ENCODE peak calls at places on chromosomes 6 and 20, in four cellular contexts. One of them, this sample, is unnamed.

GRCh38 chr6:89348372-89348771 is 4.2 kb downstream of the UBE2J1 start:
- DNase-seq in effector memory CD4-positive, alpha-beta T cell: no peak
- DNase-seq in breast epithelium: no peak
- DNase-seq in CD8-positive, alpha-beta T cell: no peak
- DNase-seq in this sample: no peak

GRCh38 chr20:64254156-64254555 is 1.4 kb upstream of the PCMTD2 start:
- DNase-seq in effector memory CD4-positive, alpha-beta T cell: no peak
- DNase-seq in breast epithelium: no peak
- DNase-seq in CD8-positive, alpha-beta T cell: no peak
- DNase-seq in this sample: no peak

GRCh38 chr20:40713508-40713907 is 24.5 kb upstream of the MAFB start:
- DNase-seq in effector memory CD4-positive, alpha-beta T cell: no peak
- DNase-seq in breast epithelium: no peak
- DNase-seq in CD8-positive, alpha-beta T cell: no peak
- DNase-seq in this sample: no peak

GRCh38 chr6:139711714-139712585 is 337.5 kb upstream of the CITED2 start:
- DNase-seq in effector memory CD4-positive, alpha-beta T cell: no peak
- DNase-seq in breast epithelium: no peak
- DNase-seq in CD8-positive, alpha-beta T cell: no peak
- DNase-seq in this sample: no peak

GRCh38 chr6:3585320-3585935 is 128.6 kb upstream of the SLC22A23 start:
- DNase-seq in effector memory CD4-positive, alpha-beta T cell: no peak
- DNase-seq in breast epithelium: no peak
- DNase-seq in CD8-positive, alpha-beta T cell: no peak
- DNase-seq in this sample: no peak

GRCh38 chr6:113293106-113293505 is 564.0 kb upstream of the MARCKS start:
- DNase-seq in effector memory CD4-positive, alpha-beta T cell: no peak
- DNase-seq in breast epithelium: no peak
- DNase-seq in CD8-positive, alpha-beta T cell: no peak
- DNase-seq in this sample: no peak

GRCh38 chr6:131736010-131736409 is 25.2 kb upstream of the CTAGE9 start:
- DNase-seq in effector memory CD4-positive, alpha-beta T cell: no peak
- DNase-seq in breast epithelium: no peak
- DNase-seq in CD8-positive, alpha-beta T cell: no peak
- DNase-seq in this sample: no peak

GRCh38 chr6:107769053-107769658 is 55.0 kb downstream of the SCML4 start:
- DNase-seq in effector memory CD4-positive, alpha-beta T cell: no peak
- DNase-seq in breast epithelium: no peak
- DNase-seq in CD8-positive, alpha-beta T cell: no peak
- DNase-seq in this sample: no peak

GRCh38 chr6:153131037-153131981 is at the start of gene RGS17:
- DNase-seq in effector memory CD4-positive, alpha-beta T cell: no peak
- DNase-seq in breast epithelium: no peak
- DNase-seq in CD8-positive, alpha-beta T cell: no peak
- DNase-seq in this sample: peak; percentile 32

GRCh38 chr6:143333081-143333480 is 117.4 kb downstream of the ADAT2 start:
- DNase-seq in effector memory CD4-positive, alpha-beta T cell: no peak
- DNase-seq in breast epithelium: no peak
- DNase-seq in CD8-positive, alpha-beta T cell: no peak
- DNase-seq in this sample: no peak

GRCh38 chr6:45984347-45984746 is 31.3 kb downstream of the CLIC5 start:
- DNase-seq in effector memory CD4-positive, alpha-beta T cell: no peak
- DNase-seq in breast epithelium: no peak
- DNase-seq in CD8-positive, alpha-beta T cell: no peak
- DNase-seq in this sample: no peak

GRCh38 chr6:26032387-26033131 is 54.7 kb upstream of the HFE start:
- DNase-seq in effector memory CD4-positive, alpha-beta T cell: no peak
- DNase-seq in breast epithelium: no peak
- DNase-seq in CD8-positive, alpha-beta T cell: no peak
- DNase-seq in this sample: no peak

GRCh38 chr6:26029857-26030653 is 57.2 kb upstream of the HFE start:
- DNase-seq in effector memory CD4-positive, alpha-beta T cell: no peak
- DNase-seq in breast epithelium: no peak
- DNase-seq in CD8-positive, alpha-beta T cell: no peak
- DNase-seq in this sample: no peak

GRCh38 chr6:26030716-26031115 is 56.5 kb upstream of the HFE start:
- DNase-seq in effector memory CD4-positive, alpha-beta T cell: no peak
- DNase-seq in breast epithelium: no peak
- DNase-seq in CD8-positive, alpha-beta T cell: no peak
- DNase-seq in this sample: no peak

GRCh38 chr6:26031595-26032386 is 55.4 kb upstream of the HFE start:
- DNase-seq in effector memory CD4-positive, alpha-beta T cell: peak; percentile 79
- DNase-seq in breast epithelium: no peak
- DNase-seq in CD8-positive, alpha-beta T cell: peak; percentile 88
- DNase-seq in this sample: peak; percentile 93

GRCh38 chr6:26031151-26031594 is 56.1 kb upstream of the HFE start:
- DNase-seq in effector memory CD4-positive, alpha-beta T cell: no peak
- DNase-seq in breast epithelium: no peak
- DNase-seq in CD8-positive, alpha-beta T cell: no peak
- DNase-seq in this sample: no peak
- H3K4me3 ChIP-seq in effector memory CD4-positive, alpha-beta T cell: peak overlapping the region; percentile 61
- H3K4me3 ChIP-seq in breast epithelium: no peak overlapping the region
- H3K4me3 ChIP-seq in CD8-positive, alpha-beta T cell: peak overlapping the region; percentile 68
- H3K4me3 ChIP-seq in this sample: peak overlapping the region; percentile 70

GRCh38 chr20:37414133-37414532 is 68.2 kb downstream of the SRC start:
- DNase-seq in effector memory CD4-positive, alpha-beta T cell: no peak
- DNase-seq in breast epithelium: no peak
- DNase-seq in CD8-positive, alpha-beta T cell: no peak
- DNase-seq in this sample: no peak

GRCh38 chr20:37408930-37409210 is 62.9 kb downstream of the SRC start:
- DNase-seq in effector memory CD4-positive, alpha-beta T cell: no peak
- DNase-seq in breast epithelium: no peak
- DNase-seq in CD8-positive, alpha-beta T cell: no peak
- DNase-seq in this sample: no peak

GRCh38 chr20:37413354-37413753 is 67.4 kb downstream of the SRC start:
- DNase-seq in effector memory CD4-positive, alpha-beta T cell: no peak
- DNase-seq in breast epithelium: no peak
- DNase-seq in CD8-positive, alpha-beta T cell: no peak
- DNase-seq in this sample: no peak

GRCh38 chr20:37413023-37413334 is 67.0 kb downstream of the SRC start:
- DNase-seq in effector memory CD4-positive, alpha-beta T cell: no peak
- DNase-seq in breast epithelium: no peak
- DNase-seq in CD8-positive, alpha-beta T cell: no peak
- DNase-seq in this sample: no peak

GRCh38 chr20:37411408-37412306 is 65.7 kb downstream of the SRC start:
- DNase-seq in effector memory CD4-positive, alpha-beta T cell: no peak
- DNase-seq in breast epithelium: no peak
- DNase-seq in CD8-positive, alpha-beta T cell: no peak
- DNase-seq in this sample: no peak
- H3K4me3 ChIP-seq in effector memory CD4-positive, alpha-beta T cell: peak overlapping the region; percentile 30
- H3K4me3 ChIP-seq in breast epithelium: peak overlapping the region; percentile 29
- H3K4me3 ChIP-seq in CD8-positive, alpha-beta T cell: peak overlapping the region; percentile 36
- H3K4me3 ChIP-seq in this sample: peak overlapping the region; percentile 37

GRCh38 chr6:166951670-166952060 is 4.7 kb downstream of the RNASET2 start:
- DNase-seq in effector memory CD4-positive, alpha-beta T cell: no peak
- DNase-seq in breast epithelium: no peak
- DNase-seq in CD8-positive, alpha-beta T cell: no peak
- DNase-seq in this sample: no peak

GRCh38 chr6:166947251-166947650 is 9.1 kb downstream of the RNASET2 start:
- DNase-seq in effector memory CD4-positive, alpha-beta T cell: no peak
- DNase-seq in breast epithelium: no peak
- DNase-seq in CD8-positive, alpha-beta T cell: no peak
- DNase-seq in this sample: no peak

GRCh38 chr6:166952122-166952521 is 4.2 kb downstream of the RNASET2 start:
- DNase-seq in effector memory CD4-positive, alpha-beta T cell: no peak
- DNase-seq in breast epithelium: no peak
- DNase-seq in CD8-positive, alpha-beta T cell: no peak
- DNase-seq in this sample: no peak

GRCh38 chr6:166950443-166950821 is 5.9 kb downstream of the RNASET2 start:
- DNase-seq in effector memory CD4-positive, alpha-beta T cell: no peak
- DNase-seq in breast epithelium: no peak
- DNase-seq in CD8-positive, alpha-beta T cell: no peak
- DNase-seq in this sample: peak; percentile 31

GRCh38 chr6:166949533-166950442 is 6.6 kb downstream of the RNASET2 start:
- DNase-seq in effector memory CD4-positive, alpha-beta T cell: no peak
- DNase-seq in breast epithelium: no peak
- DNase-seq in CD8-positive, alpha-beta T cell: no peak
- DNase-seq in this sample: peak; percentile 44
- H3K4me3 ChIP-seq in effector memory CD4-positive, alpha-beta T cell: peak overlapping the region; percentile 53
- H3K4me3 ChIP-seq in breast epithelium: no peak overlapping the region
- H3K4me3 ChIP-seq in CD8-positive, alpha-beta T cell: no peak overlapping the region
- H3K4me3 ChIP-seq in this sample: peak overlapping the region; percentile 45

DNA sequence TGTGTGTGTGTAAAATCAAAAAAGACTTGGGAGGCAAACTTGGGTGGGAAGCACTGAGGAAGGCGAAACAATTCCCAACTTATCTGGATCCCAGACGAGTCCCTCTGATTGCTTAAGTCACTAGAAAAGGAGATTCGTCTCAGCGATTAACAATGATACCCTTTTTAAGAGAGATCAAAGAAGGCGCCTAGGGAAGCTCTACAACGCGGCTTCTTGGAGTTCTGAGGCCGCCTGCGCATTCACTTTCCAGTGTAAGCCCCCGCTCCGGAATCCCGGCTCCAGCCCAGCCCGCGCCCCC is 8.7 kb upstream of the TBX18 start:
- DNase-seq in effector memory CD4-positive, alpha-beta T cell: no peak
- DNase-seq in breast epithelium: no peak
- DNase-seq in CD8-positive, alpha-beta T cell: no peak
- DNase-seq in this sample: no peak
- H3K4me3 ChIP-seq in effector memory CD4-positive, alpha-beta T cell: no peak overlapping the region
- H3K4me3 ChIP-seq in breast epithelium: peak overlapping the region; percentile 41
- H3K4me3 ChIP-seq in CD8-positive, alpha-beta T cell: no peak overlapping the region
- H3K4me3 ChIP-seq in this sample: no peak overlapping the region

DNA sequence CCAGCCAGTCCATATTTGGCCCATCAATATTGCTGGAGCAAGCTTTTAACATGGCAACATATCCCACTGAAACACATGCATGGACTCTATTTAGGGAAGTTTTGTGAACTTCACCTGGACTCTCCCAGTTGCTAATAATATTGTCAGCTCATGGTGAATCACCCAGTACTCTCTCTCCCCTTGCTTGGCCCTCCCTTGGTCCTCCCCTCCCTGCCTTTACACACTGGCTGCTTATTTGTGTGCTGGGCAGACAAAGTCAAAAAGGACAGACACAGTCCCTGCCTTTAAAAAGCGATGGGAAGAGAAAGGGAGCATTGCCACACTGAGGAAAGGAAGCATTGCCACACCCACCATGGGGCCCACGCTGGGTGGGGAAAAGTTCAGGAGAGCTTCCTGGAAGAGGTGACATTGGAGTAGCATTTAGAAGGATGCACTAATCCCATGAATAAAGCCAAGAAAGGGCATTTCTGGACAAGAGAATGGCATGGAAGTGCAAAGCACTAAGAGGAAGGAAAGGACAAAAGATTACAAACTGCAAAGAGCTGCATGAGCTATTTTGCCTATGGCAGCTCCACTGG is 143.4 kb upstream of the EXOC2 start:
- DNase-seq in effector memory CD4-positive, alpha-beta T cell: no peak
- DNase-seq in breast epithelium: no peak
- DNase-seq in CD8-positive, alpha-beta T cell: no peak
- DNase-seq in this sample: no peak
- H3K4me3 ChIP-seq in effector memory CD4-positive, alpha-beta T cell: no peak overlapping the region
- H3K4me3 ChIP-seq in breast epithelium: no peak overlapping the region
- H3K4me3 ChIP-seq in CD8-positive, alpha-beta T cell: no peak overlapping the region
- H3K4me3 ChIP-seq in this sample: no peak overlapping the region

DNA sequence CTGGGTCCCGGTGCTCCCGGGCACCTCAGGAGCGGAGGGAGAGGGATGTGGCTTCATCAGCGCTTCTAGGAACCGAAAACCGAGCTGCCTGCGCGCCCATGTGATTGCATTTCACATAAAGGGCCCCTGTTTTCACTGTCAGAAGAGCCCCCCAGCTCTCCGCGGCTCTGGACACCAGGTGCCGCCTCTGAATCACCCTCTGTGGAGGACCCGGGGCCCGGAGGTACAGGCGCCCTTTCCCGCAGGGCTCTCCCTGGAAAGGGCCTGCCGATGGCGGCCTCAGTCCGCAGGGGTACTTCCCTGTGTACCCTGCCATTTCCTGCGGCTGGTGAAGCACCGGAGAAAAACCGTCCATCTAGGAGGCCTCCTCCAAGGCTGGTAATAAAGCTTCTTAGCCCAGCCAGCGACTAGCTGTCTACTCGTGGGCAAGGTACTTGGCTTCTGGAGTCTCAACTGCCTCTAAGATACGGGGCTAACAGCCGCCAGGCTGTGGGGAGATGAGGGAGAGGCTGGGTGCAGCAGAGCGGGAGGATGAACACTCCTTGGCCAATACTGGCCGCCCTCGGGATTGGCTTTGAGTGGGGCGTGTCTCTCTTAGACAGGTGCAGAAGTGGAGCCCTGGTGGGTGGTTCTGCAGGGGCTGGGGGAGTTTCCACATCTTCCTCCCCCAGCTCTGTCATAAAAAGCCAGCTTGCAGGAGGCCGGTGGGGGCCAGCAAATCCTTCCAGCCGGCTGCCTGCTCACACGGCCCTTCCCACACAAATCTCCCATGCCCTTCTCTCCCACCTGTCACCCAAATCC is 1.6 kb downstream of the PPP1R16B start:
- DNase-seq in effector memory CD4-positive, alpha-beta T cell: peak; percentile 29
- DNase-seq in breast epithelium: no peak
- DNase-seq in CD8-positive, alpha-beta T cell: peak; percentile 61
- DNase-seq in this sample: peak; percentile 34
- H3K4me3 ChIP-seq in effector memory CD4-positive, alpha-beta T cell: peak overlapping the region; percentile 87
- H3K4me3 ChIP-seq in breast epithelium: peak overlapping the region; percentile 49
- H3K4me3 ChIP-seq in CD8-positive, alpha-beta T cell: peak overlapping the region; percentile 72
- H3K4me3 ChIP-seq in this sample: peak overlapping the region; percentile 86

GRCh38 chr6:157239148-157239547 is 84.2 kb downstream of the TMEM242 start:
- DNase-seq in effector memory CD4-positive, alpha-beta T cell: no peak
- DNase-seq in breast epithelium: no peak
- DNase-seq in CD8-positive, alpha-beta T cell: no peak
- DNase-seq in this sample: no peak
- H3K4me3 ChIP-seq in effector memory CD4-positive, alpha-beta T cell: no peak overlapping the region
- H3K4me3 ChIP-seq in breast epithelium: no peak overlapping the region
- H3K4me3 ChIP-seq in CD8-positive, alpha-beta T cell: no peak overlapping the region
- H3K4me3 ChIP-seq in this sample: no peak overlapping the region

GRCh38 chr20:58175836-58176235 is 52.6 kb downstream of the ANKRD60 start:
- DNase-seq in effector memory CD4-positive, alpha-beta T cell: no peak
- DNase-seq in breast epithelium: no peak
- DNase-seq in CD8-positive, alpha-beta T cell: no peak
- DNase-seq in this sample: no peak

GRCh38 chr20:58179083-58179431 is 49.4 kb downstream of the ANKRD60 start:
- DNase-seq in effector memory CD4-positive, alpha-beta T cell: no peak
- DNase-seq in breast epithelium: no peak
- DNase-seq in CD8-positive, alpha-beta T cell: no peak
- DNase-seq in this sample: no peak

GRCh38 chr20:58182521-58183140 is 45.8 kb downstream of the ANKRD60 start:
- DNase-seq in effector memory CD4-positive, alpha-beta T cell: no peak
- DNase-seq in breast epithelium: no peak
- DNase-seq in CD8-positive, alpha-beta T cell: no peak
- DNase-seq in this sample: no peak

GRCh38 chr20:58177799-58178198 is 50.7 kb downstream of the ANKRD60 start:
- DNase-seq in effector memory CD4-positive, alpha-beta T cell: no peak
- DNase-seq in breast epithelium: no peak
- DNase-seq in CD8-positive, alpha-beta T cell: no peak
- DNase-seq in this sample: no peak

GRCh38 chr20:58179432-58180099 is 48.9 kb downstream of the ANKRD60 start:
- DNase-seq in effector memory CD4-positive, alpha-beta T cell: peak; percentile 43
- DNase-seq in breast epithelium: no peak
- DNase-seq in CD8-positive, alpha-beta T cell: peak; percentile 83
- DNase-seq in this sample: peak; percentile 86
- H3K4me3 ChIP-seq in effector memory CD4-positive, alpha-beta T cell: peak overlapping the region; percentile 22
- H3K4me3 ChIP-seq in breast epithelium: peak overlapping the region; percentile 6
- H3K4me3 ChIP-seq in CD8-positive, alpha-beta T cell: peak overlapping the region; percentile 48
- H3K4me3 ChIP-seq in this sample: peak overlapping the region; percentile 54

This sample was measured in naive thymus-derived CD4-positive, alpha-beta T cell.